ENCODE peak calls at places on chromosomes 13 and 19, in ten cellular contexts. P is IMR-90, Q is endodermal cell, M is PC-9, G is uterus, J is psoas muscle, I is small intestine, T is gastrocnemius medialis, K is fibroblast of lung, R is right cardiac atrium. H is an unnamed sample. For H3K4me1, the result is how much of the 10 kb centered on the place peaks cover.

GRCh38 chr13:77620138-77620537 is 77.3 kb upstream of the SLAIN1 start:
- DNase-seq in P (no peak), Q (no peak), M (no peak), G (no peak), J (no peak), I (no peak), T (no peak), K (no peak), R (no peak), H (no peak)

GRCh38 chr19:41248895-41249294 is 15.3 kb upstream of the HNRNPUL1 start:
- DNase-seq in P (no peak), Q (peak), M (no peak), G (no peak), J (no peak), I (no peak), T (no peak), K (no peak), R (no peak), H (no peak)

GRCh38 chr13:39415003-39415402 is 188.0 kb downstream of the LHFPL6 start:
- DNase-seq in P (no peak), Q (no peak), M (peak), G (peak), J (no peak), I (peak), T (peak), K (peak), R (no peak), H (no peak)

GRCh38 chr19:6318772-6319171 is 14.6 kb downstream of the ACER1 start:
- DNase-seq in P (peak), Q (no peak), M (no peak), G (no peak), J (no peak), I (no peak), T (no peak), K (peak), R (no peak), H (peak)

GRCh38 chr13:23469901-23470525 is 36.5 kb upstream of the SACS start:
- DNase-seq in P (peak), Q (peak), M (no peak), G (no peak), J (no peak), I (no peak), T (no peak), K (peak), R (no peak), H (no peak)

GRCh38 chr19:38270587-38271167 is 6.3 kb downstream of the SPINT2 start:
- DNase-seq in P (peak), Q (no peak), M (peak), G (no peak), J (no peak), I (no peak), T (no peak), K (peak), R (no peak), H (no peak)

GRCh38 chr19:50649433-50650391 is at the start of gene C19orf81:
- DNase-seq in P (peak), Q (peak), M (no peak), G (no peak), J (no peak), I (no peak), T (no peak), K (no peak), R (no peak), H (no peak)

GRCh38 chr13:31067416-31068118 is 94.1 kb downstream of the HSPH1 start:
- DNase-seq in P (peak), Q (no peak), M (no peak), G (peak), J (no peak), I (no peak), T (no peak), K (peak), R (no peak), H (peak)

GRCh38 chr19:6811906-6812305 is 39.4 kb downstream of the VAV1 start:
- DNase-seq in P (peak), Q (peak), M (peak), G (no peak), J (no peak), I (peak), T (no peak), K (peak), R (no peak), H (peak)

GRCh38 chr19:23283925-23284324 is 33.7 kb upstream of the ZNF724 start:
- DNase-seq in P (peak), Q (peak), M (no peak), G (peak), J (no peak), I (peak), T (peak), K (peak), R (peak), H (no peak)

GRCh38 chr13:74194856-74195255 is 60.7 kb upstream of the KLF12 start:
- DNase-seq in P (no peak), Q (no peak), M (no peak), G (no peak), J (no peak), I (no peak), T (no peak), K (peak), R (no peak), H (no peak)

DNA sequence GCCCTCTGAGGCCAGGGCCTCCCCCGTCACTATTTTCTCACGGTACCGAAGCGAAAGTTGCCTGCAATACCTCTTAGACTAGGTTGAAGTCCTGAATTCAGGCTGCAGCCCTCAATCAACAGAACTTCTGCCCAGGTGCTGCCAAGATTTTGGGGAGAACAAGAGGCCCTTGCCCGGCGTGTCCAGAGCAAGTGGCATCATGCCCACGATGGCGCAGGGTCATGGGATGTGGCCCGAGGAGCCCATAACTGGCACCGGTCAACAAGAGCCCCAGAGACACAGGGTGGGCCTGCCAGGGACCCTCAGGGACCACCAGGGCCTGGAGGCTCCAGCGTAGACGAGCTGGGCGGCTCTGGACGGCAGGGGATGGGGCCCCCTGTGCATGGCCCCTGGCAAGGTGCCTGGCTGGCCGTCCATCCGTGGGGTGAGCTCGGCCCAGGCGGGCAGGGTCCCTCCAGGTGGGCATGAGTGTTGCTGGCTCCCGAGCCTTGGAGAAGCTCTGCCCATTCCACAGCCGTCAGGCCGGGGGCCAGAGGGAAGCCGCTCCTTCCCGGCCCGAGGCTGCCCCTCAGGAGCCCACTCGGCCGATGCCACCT is 45.1 kb downstream of the GAS6 start:
- DNase-seq in P (no peak), Q (no peak), M (no peak), G (no peak), J (peak), I (no peak), T (no peak), K (no peak), R (peak), H (no peak)
- H3K4me1 ChIP-seq in P (under half), Q (under half), M (under half), G (under half), J (under half), I (under half), T (under half), K (under half), R (under half), H (under half)

DNA sequence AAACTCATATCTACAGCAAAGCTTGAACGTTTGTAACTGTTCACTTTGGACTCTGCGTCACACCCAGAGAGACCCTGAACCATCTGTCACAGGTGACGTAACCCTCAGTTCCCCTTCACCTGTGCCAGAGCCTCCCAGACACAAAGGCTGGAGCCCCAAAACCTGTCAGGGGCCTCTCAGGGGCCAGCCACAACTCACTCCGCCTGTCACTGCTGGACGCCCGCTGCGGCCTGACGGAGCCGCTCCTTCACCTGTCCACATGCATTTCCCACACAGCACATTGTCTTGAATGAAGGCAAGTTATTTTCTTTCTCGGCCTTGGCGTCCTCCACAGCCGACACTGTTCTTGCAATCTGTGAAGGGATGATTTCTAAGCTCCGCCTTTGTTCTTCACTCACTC is 7.9 kb downstream of the RASA3 start:
- DNase-seq in P (no peak), Q (no peak), M (no peak), G (no peak), J (peak), I (peak), T (no peak), K (no peak), R (no peak), H (no peak)
- H3K4me1 ChIP-seq in P (under half), Q (under half), M (under half), G (under half), J (half or more), I (under half), T (half or more), K (under half), R (under half), H (under half)

DNA sequence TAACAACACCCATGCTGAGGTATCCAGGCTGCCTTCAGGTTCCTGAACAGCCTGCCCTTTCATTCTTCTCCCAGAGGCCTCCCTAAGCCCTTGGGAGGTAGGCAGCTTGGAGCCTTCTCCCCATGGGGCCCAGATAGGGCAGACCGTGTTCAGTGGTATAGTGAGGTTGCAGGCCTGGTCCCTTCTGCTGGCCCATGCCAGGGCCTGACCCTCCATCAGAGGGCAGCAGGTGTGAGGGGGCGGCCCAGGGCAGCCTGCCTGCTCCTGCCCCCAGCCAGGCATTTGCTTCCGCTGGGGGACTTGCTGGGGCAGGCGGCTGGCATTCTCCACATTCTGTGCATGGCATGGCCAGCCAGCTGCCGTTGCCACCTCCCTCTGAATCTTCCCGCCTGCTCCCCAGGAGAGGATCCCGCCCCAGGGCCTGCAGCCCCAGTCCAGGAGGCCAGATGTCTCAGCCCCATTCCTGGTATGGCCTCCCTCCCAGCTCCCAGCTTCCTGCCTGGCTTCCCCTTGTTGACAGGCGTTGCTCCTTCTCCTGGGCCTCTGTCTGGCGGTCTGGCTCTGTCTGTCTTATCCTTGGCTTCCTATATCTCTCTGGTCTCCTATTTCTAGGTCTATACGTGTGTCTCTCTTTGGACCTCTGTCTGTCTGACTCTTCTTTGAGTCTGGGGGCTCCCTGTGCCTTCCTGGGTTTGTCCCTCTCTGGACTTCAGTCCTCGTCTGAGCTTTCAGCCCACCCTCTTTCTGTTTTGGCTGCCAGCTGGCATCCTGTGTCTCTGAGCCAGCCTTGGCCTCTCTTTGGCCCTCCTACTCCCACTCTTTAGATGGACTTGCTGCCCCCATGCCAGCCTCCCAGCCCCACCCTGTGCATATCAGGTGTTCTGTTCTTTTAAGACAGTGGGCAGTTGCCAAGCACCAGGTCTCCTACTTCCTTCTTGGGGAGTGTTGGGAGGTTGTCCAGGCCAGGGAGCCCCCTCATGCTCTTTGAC is 9.1 kb downstream of the CIC start:
- DNase-seq in P (no peak), Q (peak), M (no peak), G (peak), J (peak), I (peak), T (no peak), K (peak), R (peak), H (peak)
- H3K4me1 ChIP-seq in P (under half), Q (under half), M (under half), G (under half), J (half or more), I (under half), T (half or more), K (under half), R (under half), H (under half)

DNA sequence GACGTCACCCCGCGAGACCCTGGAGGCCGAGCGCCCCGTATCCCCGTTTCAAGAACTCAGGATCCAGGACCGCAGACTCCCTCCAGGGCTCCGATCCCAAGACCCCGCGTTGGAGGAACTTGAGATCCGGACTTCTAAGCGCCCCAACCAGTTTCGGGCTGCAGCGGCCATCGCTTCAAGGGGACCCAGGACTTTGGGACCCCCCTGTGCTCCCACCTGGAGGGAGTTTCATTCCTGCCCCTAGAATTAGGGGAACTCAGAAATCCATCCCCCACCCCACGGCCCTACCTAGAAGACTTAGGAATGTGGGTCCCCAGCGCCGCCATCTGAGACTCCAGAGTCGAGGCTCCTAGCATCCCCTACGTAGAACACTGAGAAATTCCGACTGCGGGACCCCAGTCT is 399 bp downstream of the PLEKHG2 start:
- DNase-seq in P (no peak), Q (no peak), M (peak), G (no peak), J (no peak), I (peak), T (no peak), K (no peak), R (no peak), H (no peak)
- H3K4me1 ChIP-seq in P (under half), Q (under half), M (under half), G (under half), J (under half), I (under half), T (under half), K (under half), R (under half), H (under half)

GRCh38 chr19:3096902-3097326 is 2.8 kb downstream of the GNA11 start:
- DNase-seq in P (no peak), Q (no peak), M (no peak), G (no peak), J (no peak), I (peak), T (no peak), K (no peak), R (no peak), H (no peak)

GRCh38 chr19:3097442-3097871 is 3.3 kb downstream of the GNA11 start:
- DNase-seq in P (no peak), Q (no peak), M (no peak), G (no peak), J (peak), I (peak), T (peak), K (no peak), R (peak), H (no peak)

GRCh38 chr19:3098515-3099346 is 4.6 kb downstream of the GNA11 start:
- DNase-seq in P (peak), Q (no peak), M (no peak), G (peak), J (peak), I (peak), T (peak), K (no peak), R (peak), H (no peak)

GRCh38 chr19:3099347-3100145 is 5.4 kb downstream of the GNA11 start:
- DNase-seq in P (no peak), Q (no peak), M (no peak), G (no peak), J (no peak), I (no peak), T (no peak), K (no peak), R (peak), H (no peak)

GRCh38 chr19:3098141-3098514 is 4.0 kb downstream of the GNA11 start:
- DNase-seq in P (no peak), Q (no peak), M (no peak), G (no peak), J (peak), I (peak), T (peak), K (no peak), R (peak), H (no peak)
- H3K4me1 ChIP-seq in P (under half), Q (under half), M (under half), G (under half), J (half or more), I (under half), T (half or more), K (under half), R (under half), H (under half)

GRCh38 chr19:47094557-47095517 is 18.7 kb downstream of the ZC3H4 start:
- DNase-seq in P (no peak), Q (peak), M (no peak), G (no peak), J (peak), I (peak), T (no peak), K (peak), R (no peak), H (no peak)
- H3K4me1 ChIP-seq in P (under half), Q (under half), M (under half), G (under half), J (half or more), I (under half), T (half or more), K (under half), R (under half), H (under half)

GRCh38 chr19:39448271-39448670 is 2.9 kb downstream of the SUPT5H start:
- DNase-seq in P (peak), Q (no peak), M (peak), G (no peak), J (no peak), I (no peak), T (no peak), K (peak), R (peak), H (no peak)

GRCh38 chr19:39449116-39449797 is 3.9 kb downstream of the SUPT5H start:
- DNase-seq in P (no peak), Q (no peak), M (no peak), G (no peak), J (no peak), I (no peak), T (no peak), K (no peak), R (peak), H (no peak)

GRCh38 chr19:39446365-39447084 is 1.1 kb downstream of the SUPT5H start:
- DNase-seq in P (no peak), Q (no peak), M (no peak), G (no peak), J (peak), I (no peak), T (no peak), K (no peak), R (peak), H (no peak)

GRCh38 chr19:39445258-39446071 is at the start of gene SUPT5H:
- DNase-seq in P (peak), Q (peak), M (peak), G (peak), J (peak), I (peak), T (peak), K (peak), R (peak), H (peak)

GRCh38 chr19:39444598-39445257 is 654 bp upstream of the SUPT5H start:
- DNase-seq in P (no peak), Q (no peak), M (no peak), G (no peak), J (no peak), I (no peak), T (no peak), K (peak), R (peak), H (no peak)
- H3K4me1 ChIP-seq in P (under half), Q (under half), M (under half), G (under half), J (under half), I (under half), T (under half), K (under half), R (under half), H (under half)

DNA sequence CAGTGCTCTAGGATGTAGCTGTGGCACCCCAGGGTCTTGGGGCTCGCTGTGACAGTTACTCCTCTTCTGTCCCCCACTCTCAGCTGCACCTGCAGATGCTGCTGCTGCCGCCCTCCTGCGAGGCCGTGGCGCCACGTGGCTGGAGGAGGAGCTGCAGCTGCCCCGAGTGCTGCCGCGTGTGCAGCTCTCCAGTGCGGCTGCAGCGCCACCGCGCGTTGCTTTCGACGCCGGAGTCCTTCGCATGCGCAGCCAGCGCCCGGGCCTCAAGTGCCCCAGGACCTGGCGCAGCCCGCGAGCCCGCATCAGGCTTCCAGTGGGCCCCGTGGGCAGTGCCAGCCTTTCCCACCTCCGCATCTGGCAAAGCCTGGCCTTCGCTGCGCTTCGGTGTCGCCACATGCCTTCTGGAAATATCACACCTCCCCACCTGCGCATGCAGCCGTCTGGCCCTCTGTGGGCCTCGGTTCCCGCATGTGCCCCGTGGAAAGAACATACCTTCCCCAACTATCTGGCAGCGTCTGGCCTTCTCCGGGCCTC is 692 bp upstream of the ZNF580 start:
- DNase-seq in P (peak), Q (peak), M (no peak), G (peak), J (peak), I (peak), T (peak), K (peak), R (peak), H (peak)
- H3K4me1 ChIP-seq in P (under half), Q (under half), M (under half), G (under half), J (half or more), I (under half), T (half or more), K (under half), R (under half), H (under half)

DNA sequence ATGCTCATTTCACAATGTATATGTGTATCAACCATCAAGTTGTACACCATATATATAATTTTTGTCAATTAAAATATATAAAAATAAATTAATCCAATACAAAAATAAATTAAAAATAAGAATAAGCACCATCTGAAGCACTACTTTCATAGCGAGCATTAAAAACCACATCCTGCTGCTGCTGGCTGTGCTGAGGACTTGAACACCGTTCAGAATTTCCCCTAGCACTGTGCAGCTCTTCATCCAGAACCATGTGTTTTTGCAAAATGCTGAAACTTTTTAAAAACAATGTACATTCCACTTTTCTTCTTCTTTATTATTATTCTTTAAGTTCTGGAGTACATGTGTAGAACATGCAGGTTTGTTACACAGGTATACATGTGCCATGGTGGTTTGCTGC is 40.0 kb upstream of the FOXO1 start:
- DNase-seq in P (no peak), Q (no peak), M (no peak), G (no peak), J (no peak), I (no peak), T (no peak), K (no peak), R (no peak), H (no peak)
- H3K4me1 ChIP-seq in P (under half), Q (under half), M (under half), G (under half), J (under half), I (under half), T (under half), K (under half), R (under half), H (under half)

H was measured in foreskin keratinocyte.